ENCODE peak calls at places on chromosomes 7 and 10, in eight cellular contexts. V is foreskin keratinocyte, Q is adrenal gland, D is IMR-90, F is ascending aorta, E is body of pancreas, O is mucosa of descending colon, Z is GM13977. S is an unnamed sample.

GRCh38 chr10:92677708-92678107 is 12.0 kb upstream of the HHEX start:
- DNase-seq in E (no peak), F (no peak), Q (no peak), Z (no peak), O (no peak), D (no peak), V (no peak), S (no peak)

GRCh38 chr7:55140221-55140980 is 121.6 kb downstream of the EGFR start:
- DNase-seq in F (no peak), E (peak; percentile 48), O (no peak), D (peak; percentile 86), Q (peak; percentile 37), V (peak; percentile 86), Z (peak; percentile 77), S (no peak)

GRCh38 chr10:75121322-75121721 is 9.9 kb downstream of the SAMD8 start:
- DNase-seq in V (no peak), F (no peak), O (no peak), E (no peak), Q (no peak), D (no peak), Z (no peak), S (no peak)

GRCh38 chr7:85033263-85033662 is 153.6 kb downstream of the SEMA3D start:
- DNase-seq in F (no peak), Q (no peak), O (no peak), E (no peak), V (no peak), Z (no peak), D (no peak), S (no peak)

GRCh38 chr7:65238785-65239184 is 134.9 kb upstream of the ZNF92 start:
- DNase-seq in Z (no peak), D (no peak), O (no peak), F (no peak), Q (no peak), V (no peak), E (no peak), S (no peak)

GRCh38 chr10:501596-501995 is 187.9 kb downstream of the DIP2C start:
- DNase-seq in D (no peak), F (no peak), V (peak; percentile 74), Z (no peak), E (peak; percentile 60), O (no peak), Q (no peak), S (peak; percentile 55)

GRCh38 chr10:19811517-19811916 is 4.7 kb upstream of the PLXDC2 start:
- DNase-seq in D (peak; percentile 33), O (peak; percentile 36), Q (peak; percentile 63), Z (no peak), V (peak; percentile 26), F (peak; percentile 85), E (peak; percentile 25), S (no peak)

GRCh38 chr7:117085769-117086463 is 132.6 kb downstream of the ST7 start:
- DNase-seq in Z (no peak), E (no peak), F (no peak), D (peak; percentile 54), O (no peak), Q (no peak), V (peak; percentile 65), S (no peak)

GRCh38 chr7:6542368-6542767 is 8.9 kb downstream of the GRID2IP start:
- DNase-seq in V (no peak), Z (no peak), E (no peak), O (no peak), F (no peak), D (no peak), Q (no peak), S (no peak)

GRCh38 chr10:59395984-59396383 is 33.6 kb upstream of the FAM13C start:
- DNase-seq in V (no peak), Z (no peak), Q (no peak), D (no peak), O (no peak), E (no peak), F (no peak), S (no peak)

GRCh38 chr10:18659784-18660561 is 742 bp downstream of the ARL5B start:
- DNase-seq in F (no peak), E (peak; percentile 79), O (peak; percentile 87), Z (peak; percentile 27), D (peak; percentile 31), Q (no peak), V (peak; percentile 79), S (peak; percentile 57)

GRCh38 chr7:156640949-156641485 is 443 bp downstream of the RNF32 start:
- DNase-seq in F (no peak), Z (no peak), D (peak; percentile 57), O (peak; percentile 64), E (peak; percentile 56), V (peak; percentile 62), Q (peak; percentile 37), S (peak; percentile 47)

GRCh38 chr7:16420649-16421332 is 547 bp downstream of the CRPPA start:
- DNase-seq in Z (peak; percentile 52), O (peak; percentile 88), F (peak; percentile 87), E (peak; percentile 92), V (peak; percentile 81), Q (peak; percentile 91), D (peak; percentile 82), S (peak; percentile 93)

GRCh38 chr7:99631311-99632109 is 14.8 kb downstream of the ZSCAN25 start:
- DNase-seq in D (peak; percentile 13), O (peak; percentile 12), V (peak; percentile 80), Z (no peak), F (no peak), E (peak; percentile 58), Q (peak; percentile 24), S (peak; percentile 5)

GRCh38 chr10:91519899-91520514 is 109.9 kb downstream of the HECTD2 start:
- DNase-seq in O (no peak), Z (no peak), V (peak; percentile 25), Q (no peak), E (peak; percentile 30), D (no peak), F (no peak), S (no peak)

GRCh38 chr10:10991144-10991543 is 26.5 kb upstream of the CELF2 start:
- DNase-seq in F (no peak), Z (no peak), O (no peak), E (no peak), Q (no peak), D (no peak), V (no peak), S (no peak)
- TF ChIP-seq CTCF in F (no peak), Z (no peak), O (no peak), E (no peak), Q (no peak), D (no peak), V (no peak), S (no peak)

DNA sequence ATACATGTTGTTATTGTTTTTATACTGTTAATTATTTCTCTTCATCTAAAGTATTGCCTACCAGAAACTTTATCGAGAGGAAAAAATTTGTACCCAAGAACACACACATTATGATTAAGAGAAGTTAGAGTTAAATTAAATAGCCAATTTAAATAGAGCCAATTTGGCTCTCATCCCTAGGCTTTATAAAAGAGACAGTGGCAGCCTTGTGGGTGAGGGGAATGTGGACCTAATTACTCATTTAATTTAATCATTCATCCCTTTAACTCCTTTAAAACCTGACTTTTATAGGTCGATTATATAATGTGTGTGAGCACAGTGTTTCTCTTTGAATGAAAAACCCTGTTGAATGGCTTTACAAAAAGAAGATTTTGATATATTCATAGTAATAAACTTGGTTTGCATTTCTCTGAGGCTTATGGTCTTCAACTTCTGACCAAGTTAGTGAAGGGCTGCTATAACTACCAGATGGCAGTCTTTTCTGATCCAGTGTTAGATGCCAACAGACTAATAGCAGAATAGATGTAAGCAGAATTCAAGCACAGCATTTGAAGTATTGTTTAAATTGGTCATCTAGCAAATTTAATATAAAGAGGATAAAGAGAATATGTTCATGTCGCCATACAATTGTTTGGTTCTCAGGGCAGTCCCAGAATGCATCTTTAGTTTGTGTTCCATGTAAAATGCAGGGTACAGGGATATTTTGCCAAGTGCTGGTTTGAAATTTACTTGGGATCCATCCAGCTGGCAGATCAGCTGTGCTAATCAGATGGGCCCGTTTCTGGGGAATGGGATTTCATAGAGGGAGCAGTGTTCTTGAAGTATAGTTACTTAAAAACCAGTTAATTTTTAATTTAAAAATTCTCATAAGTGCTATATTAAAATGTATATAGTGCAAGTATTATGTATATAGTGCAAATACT is 25.3 kb downstream of the ADD3 start:
- DNase-seq in Z (no peak), F (no peak), O (no peak), V (no peak), Q (peak; percentile 21), D (no peak), E (peak; percentile 65), S (no peak)
- TF ChIP-seq CTCF in Z (no peak), F (no peak), O (no peak), V (no peak), Q (no peak), D (no peak), E (no peak), S (no peak)

DNA sequence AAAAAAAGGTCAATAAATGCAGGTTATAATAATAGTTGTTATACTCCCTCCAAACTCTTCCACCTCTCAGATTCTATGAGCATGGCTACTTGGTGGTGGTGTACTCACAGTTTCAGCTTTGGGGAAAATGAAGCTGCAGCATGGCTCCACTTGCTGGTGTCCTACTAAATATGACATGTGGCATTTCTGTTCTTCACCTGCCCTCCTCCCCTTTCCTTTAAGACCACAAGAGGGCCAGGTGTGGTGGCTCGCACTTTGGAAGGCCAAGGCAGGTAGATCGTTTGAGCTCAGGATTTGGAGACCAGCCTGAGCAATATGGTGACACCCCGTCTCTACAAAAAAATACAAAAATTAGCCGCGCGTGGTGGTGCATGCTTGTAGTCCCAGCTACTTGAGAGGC is 101.1 kb downstream of the SLC37A3 start:
- DNase-seq in E (no peak), D (no peak), Q (no peak), Z (no peak), V (no peak), F (no peak), O (no peak), S (no peak)
- TF ChIP-seq CTCF in E (no peak), D (no peak), Q (no peak), Z (no peak), V (no peak), F (no peak), O (no peak), S (no peak)

DNA sequence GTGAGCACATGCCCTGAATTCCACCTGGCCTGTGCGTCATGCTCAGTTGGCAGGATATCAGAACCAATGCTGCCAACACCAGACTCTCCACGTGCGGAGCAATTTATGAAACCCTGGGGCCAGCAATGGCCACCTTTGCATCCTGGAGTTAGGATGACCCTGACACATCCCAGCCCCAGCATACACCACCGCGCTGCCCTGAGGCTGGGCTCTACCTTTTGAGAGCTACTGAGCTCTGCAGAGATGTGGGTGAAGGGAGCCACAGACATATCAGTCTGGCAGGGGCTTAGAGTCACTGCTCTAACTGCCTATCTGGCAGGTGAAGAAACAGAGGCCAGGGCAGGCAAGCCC is 41.9 kb downstream of the SYPL1 start:
- DNase-seq in Q (peak; percentile 58), D (no peak), O (no peak), Z (no peak), E (peak; percentile 78), F (no peak), V (peak; percentile 85), S (peak; percentile 65)
- TF ChIP-seq CTCF in Q (no peak), D (no peak), O (no peak), Z (no peak), E (no peak), F (no peak), V (no peak), S (no peak)

GRCh38 chr7:73615886-73616285 is 8.4 kb downstream of the MLXIPL start:
- DNase-seq in E (no peak), D (peak; percentile 20), O (no peak), V (no peak), Z (no peak), Q (no peak), F (no peak), S (no peak)
- TF ChIP-seq CTCF in E (no peak), D (peak; percentile 25), O (no peak), V (peak; percentile 26), Z (no peak), Q (no peak), F (no peak), S (no peak)